ENCODE peak calls at places on chromosome 19, in four cellular contexts. K is BJ, B is hepatocyte, W is HFF-Myc. S is an unnamed sample.

GRCh38 chr19:19531951-19532805 is 3.5 kb downstream of the YJEFN3 start:
- DNase-seq in K (no peak), B (peak), W (no peak), S (no peak)

GRCh38 chr19:7705387-7706187 is 3.7 kb upstream of the FCER2 start:
- DNase-seq in K (no peak), B (no peak), W (no peak), S (no peak)

GRCh38 chr19:1813197-1813836 is 1.2 kb upstream of the ATP8B3 start:
- DNase-seq in K (no peak), B (no peak), W (no peak), S (no peak)

GRCh38 chr19:19403373-19403901 is 2.0 kb upstream of the GATAD2A start:
- DNase-seq in K (no peak), B (no peak), W (no peak), S (no peak)

GRCh38 chr19:28913626-28914025 is 299.3 kb downstream of the UQCRFS1 start:
- DNase-seq in K (no peak), B (no peak), W (no peak), S (no peak)

GRCh38 chr19:4115050-4115817 is 8.7 kb downstream of the MAP2K2 start:
- DNase-seq in K (no peak), B (no peak), W (no peak), S (no peak)

GRCh38 chr19:12965017-12965811 is 4.2 kb upstream of the DAND5 start:
- DNase-seq in K (no peak), B (peak), W (no peak), S (no peak)

GRCh38 chr19:15538774-15539173 is 30.4 kb downstream of the CYP4F22 start:
- DNase-seq in K (no peak), B (no peak), W (no peak), S (no peak)

GRCh38 chr19:1273263-1274041 is 1.9 kb upstream of the FAM174C start:
- DNase-seq in K (no peak), B (no peak), W (no peak), S (no peak)

GRCh38 chr19:45347570-45348366 is 7.2 kb downstream of the KLC3 start:
- DNase-seq in K (no peak), B (no peak), W (no peak), S (no peak)

GRCh38 chr19:11673608-11674041 is 65.1 kb downstream of the ZNF823 start:
- DNase-seq in K (no peak), B (peak), W (no peak), S (no peak)

GRCh38 chr19:50191270-50191669 is 12.2 kb upstream of the MYH14 start:
- DNase-seq in K (no peak), B (no peak), W (no peak), S (no peak)

GRCh38 chr19:22052644-22053013 is 345 bp downstream of the ZNF257 start:
- DNase-seq in K (no peak), B (no peak), W (no peak), S (no peak)
- H3K4me3 ChIP-seq in K (peak), B (no peak), W (peak), S (peak)

DNA sequence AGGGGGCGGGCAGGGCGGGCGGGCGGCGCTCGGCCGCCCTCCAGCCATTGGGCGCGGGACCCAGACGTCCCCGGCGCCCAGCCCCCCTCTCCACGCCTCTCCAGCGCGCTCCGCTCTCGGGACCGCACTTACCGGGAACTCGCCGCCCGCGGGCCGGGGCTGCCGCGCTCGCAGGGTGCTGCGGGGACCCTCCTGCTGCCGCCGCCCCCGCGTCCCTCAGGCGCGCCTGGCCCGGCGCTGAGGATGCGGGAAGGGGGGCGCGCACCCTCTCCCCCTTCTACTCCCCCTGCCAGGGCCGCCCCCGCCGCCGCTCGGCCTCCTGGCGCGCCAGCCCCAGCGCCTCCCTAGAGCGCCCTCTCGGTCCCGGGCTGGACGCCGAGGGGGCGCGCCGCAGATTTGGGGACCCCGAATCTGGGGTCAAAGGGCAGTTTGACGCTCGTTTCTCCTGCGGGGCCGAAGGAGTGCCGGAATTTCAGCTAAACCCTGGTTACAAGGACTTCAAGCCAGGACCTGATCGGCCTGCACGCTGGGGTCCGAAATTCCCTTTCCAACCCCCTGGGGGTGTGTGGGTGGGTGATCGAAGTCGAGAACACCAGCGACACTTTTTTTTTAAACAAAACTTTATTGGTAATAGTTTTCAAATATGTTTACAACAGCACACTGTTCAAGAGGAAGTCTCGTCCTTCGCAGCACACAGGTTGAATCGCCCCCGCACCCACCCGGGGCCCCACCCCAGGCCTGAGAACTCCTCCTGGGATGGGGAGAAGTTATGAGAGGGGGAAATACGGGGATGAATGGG is 734 bp upstream of the SAMD1 start:
- DNase-seq in K (no peak), B (peak), W (no peak), S (no peak)
- TF ChIP-seq CTCF in K (peak), B (peak), W (peak), S (peak)

DNA sequence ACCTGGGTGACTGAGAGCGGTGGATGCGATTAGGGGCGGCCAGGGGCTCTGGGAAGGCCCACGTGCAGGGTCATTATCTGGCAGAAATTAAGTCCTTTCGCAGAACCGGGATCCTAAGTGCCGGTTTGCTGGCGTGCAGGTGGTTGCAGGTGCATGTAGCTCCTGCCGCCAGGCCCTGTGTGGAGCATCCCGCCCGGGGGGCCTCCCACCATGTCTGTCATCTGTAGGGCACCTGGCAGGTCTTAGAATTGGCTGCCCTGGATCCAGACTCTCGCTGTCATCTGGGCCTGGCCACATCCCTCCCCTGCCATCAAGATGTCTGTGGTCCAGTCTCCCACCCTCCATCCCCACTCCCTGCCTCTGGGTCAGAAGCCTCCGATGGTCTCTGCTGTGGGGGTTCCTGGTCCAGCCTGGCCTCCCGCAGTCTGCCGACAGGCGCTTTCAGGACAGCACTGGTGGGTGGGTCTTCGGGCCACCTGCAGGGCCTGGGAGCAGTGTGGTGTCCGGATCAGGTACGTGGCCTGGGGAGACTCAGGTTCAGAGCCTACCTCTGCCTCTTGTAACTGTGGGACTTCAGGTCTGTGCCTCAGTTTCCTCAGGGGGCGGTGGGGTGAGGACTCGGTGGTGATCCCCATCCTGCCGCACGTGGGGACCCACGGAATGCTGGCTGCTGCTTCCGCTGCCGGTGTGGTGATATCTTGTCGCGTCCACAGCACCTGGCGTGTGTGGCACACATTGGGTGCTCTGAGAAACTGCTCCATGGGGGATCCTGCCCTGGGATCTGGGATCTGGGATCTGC is 5.4 kb downstream of the GNA11 start:
- DNase-seq in K (no peak), B (no peak), W (no peak), S (no peak)
- H3K4me3 ChIP-seq in K (no peak), B (no peak), W (no peak), S (peak)

DNA sequence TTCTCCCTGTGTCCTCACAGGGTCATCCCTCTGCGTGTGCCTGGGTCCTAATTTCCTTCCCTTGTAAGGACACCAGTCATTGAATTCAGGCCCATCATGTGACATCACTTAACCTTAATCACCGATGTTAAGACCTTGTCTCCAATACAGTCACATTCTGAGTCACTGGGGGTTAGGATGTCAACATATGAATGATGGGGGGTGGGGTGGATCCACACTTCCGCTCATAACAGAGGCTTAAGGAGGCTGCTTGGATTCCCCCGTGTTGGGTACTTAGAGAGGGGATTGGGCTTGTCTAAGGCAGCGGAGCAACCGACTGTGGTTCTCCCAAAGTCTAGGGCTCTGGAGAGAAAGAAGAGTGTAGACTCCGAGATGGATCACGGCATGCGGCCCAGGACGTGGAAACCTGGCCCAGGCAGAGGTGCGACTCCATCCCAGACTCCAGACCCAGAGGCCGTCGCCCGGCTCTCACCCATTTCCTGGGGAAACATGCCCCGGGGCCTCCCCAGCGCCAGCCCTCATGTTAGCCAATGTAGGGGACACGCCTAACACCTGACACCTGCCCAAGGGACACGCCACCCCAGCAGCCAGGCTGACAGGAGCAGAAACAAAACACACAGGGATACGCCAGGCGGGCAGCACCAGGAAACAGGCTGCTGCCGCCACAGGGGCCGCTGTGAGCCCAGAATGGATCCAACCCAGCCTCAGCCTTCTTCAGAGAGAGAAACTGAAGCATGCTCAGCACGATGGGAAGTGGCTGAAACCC is 17.1 kb upstream of the IGLON5 start:
- DNase-seq in K (no peak), B (no peak), W (no peak), S (no peak)
- TF ChIP-seq CTCF in K (no peak), B (no peak), W (no peak), S (no peak)

GRCh38 chr19:46428278-46429141 is at the start of gene PNMA8C:
- DNase-seq in K (no peak), B (peak), W (no peak), S (no peak)
- H3K4me3 ChIP-seq in K (peak), B (no peak), W (no peak), S (no peak)

GRCh38 chr19:54230031-54230430 is 7.2 kb upstream of the LILRB3 start:
- DNase-seq in K (no peak), B (no peak), W (no peak), S (no peak)

GRCh38 chr19:54232552-54232934 is 9.7 kb upstream of the LILRB3 start:
- DNase-seq in K (no peak), B (peak), W (no peak), S (no peak)

GRCh38 chr19:54233941-54234340 is 8.6 kb downstream of the LILRA6 start:
- DNase-seq in K (no peak), B (no peak), W (no peak), S (no peak)

GRCh38 chr19:54229146-54229545 is 6.3 kb upstream of the LILRB3 start:
- DNase-seq in K (no peak), B (no peak), W (no peak), S (no peak)

GRCh38 chr19:54231077-54231931 is 8.5 kb upstream of the LILRB3 start:
- DNase-seq in K (peak), B (peak), W (peak), S (peak)
- TF ChIP-seq CTCF in K (peak), B (peak), W (peak), S (peak)

GRCh38 chr19:58046856-58047255 is 12.2 kb upstream of the ZNF135 start:
- DNase-seq in K (no peak), B (no peak), W (no peak), S (no peak)
- H3K4me3 ChIP-seq in K (no peak), B (no peak), W (no peak), S (no peak)

DNA sequence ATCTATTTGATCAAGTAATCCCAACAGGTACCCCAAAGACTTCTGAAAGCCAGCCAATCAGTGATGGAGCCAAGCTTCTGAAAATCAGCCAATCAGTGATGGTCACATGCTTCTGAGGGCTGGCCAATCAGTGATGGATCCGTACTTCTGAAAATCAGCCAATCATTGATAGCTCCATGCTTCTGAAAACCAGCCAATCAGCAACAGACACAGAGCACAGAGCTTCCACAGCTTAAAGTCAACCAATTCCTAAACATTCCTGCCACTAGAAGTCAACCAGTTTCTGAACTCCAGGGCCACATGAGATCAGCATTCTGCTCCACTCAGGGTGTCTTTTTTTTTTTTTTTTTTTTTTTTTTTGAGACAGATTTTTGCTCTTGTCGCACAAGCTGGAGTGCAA is 8.2 kb upstream of the HSD17B14 start:
- DNase-seq in K (peak), B (no peak), W (peak), S (no peak)
- TF ChIP-seq CTCF in K (peak), B (no peak), W (peak), S (no peak)

DNA sequence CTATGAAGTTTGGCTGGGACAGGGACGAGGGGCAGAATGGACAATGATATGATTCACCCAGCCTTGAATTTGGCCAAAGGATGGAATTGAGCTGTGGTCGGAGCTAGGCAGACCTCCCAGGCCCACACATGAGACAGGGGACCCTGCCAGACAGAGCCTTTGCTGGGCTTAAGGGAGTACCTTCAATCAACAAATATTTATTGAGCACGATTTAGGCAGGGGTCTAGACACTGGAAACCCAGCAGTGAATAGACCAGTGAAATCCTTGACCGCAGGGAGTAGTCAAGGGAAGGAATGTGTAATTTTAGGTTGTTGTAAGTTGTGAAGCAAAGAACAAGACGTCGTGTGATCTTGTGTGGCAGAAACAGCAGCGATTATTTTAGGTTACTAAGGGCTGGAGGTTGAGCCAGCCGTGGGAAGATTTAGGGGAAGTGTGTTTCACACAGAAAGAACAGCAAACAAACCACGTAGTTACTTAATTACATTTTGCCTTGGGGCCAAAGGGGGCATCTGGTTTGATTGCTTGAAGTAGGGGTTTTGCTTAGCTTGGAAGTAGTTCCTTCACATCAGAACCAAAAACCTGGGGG is 16.9 kb upstream of the AP1M2 start:
- DNase-seq in K (no peak), B (no peak), W (no peak), S (no peak)
- H3K4me3 ChIP-seq in K (peak), B (no peak), W (peak), S (no peak)

GRCh38 chr19:37936166-37936565 is 29.2 kb downstream of the SIPA1L3 start:
- DNase-seq in K (no peak), B (peak), W (no peak), S (peak)
- TF ChIP-seq CTCF in K (no peak), B (no peak), W (no peak), S (no peak)

S was measured in LNCaP clone FGC.